ENCODE peak calls at places on chromosomes 16 and 17, in six cellular contexts. One of them, this sample, is unnamed.
A peak's percentile ranks its signal among the peaks of the same experiment; 100 is the strongest.

GRCh38 chr16:84461029-84461415 is 43.4 kb downstream of the MEAK7 start:
- DNase-seq in activated B cell treated with CpG ODN at 0.5 μM for 24 hours: no peak
- DNase-seq in heart right ventricle: no peak
- DNase-seq in cardiac muscle cell: no peak
- DNase-seq in BJ: no peak
- DNase-seq in stomach: peak; percentile 48
- DNase-seq in this sample: no peak

GRCh38 chr16:17379121-17379571 is 91.6 kb downstream of the XYLT1 start:
- DNase-seq in activated B cell treated with CpG ODN at 0.5 μM for 24 hours: no peak
- DNase-seq in heart right ventricle: peak; percentile 56
- DNase-seq in cardiac muscle cell: peak; percentile 57
- DNase-seq in BJ: peak; percentile 73
- DNase-seq in stomach: no peak
- DNase-seq in this sample: no peak

GRCh38 chr17:34173221-34173620 is 81.9 kb upstream of the CCL2 start:
- DNase-seq in activated B cell treated with CpG ODN at 0.5 μM for 24 hours: no peak
- DNase-seq in heart right ventricle: no peak
- DNase-seq in cardiac muscle cell: peak; percentile 73
- DNase-seq in BJ: peak; percentile 27
- DNase-seq in stomach: no peak
- DNase-seq in this sample: peak; percentile 55

GRCh38 chr16:3706253-3707145 is 10.8 kb downstream of the TRAP1 start:
- DNase-seq in activated B cell treated with CpG ODN at 0.5 μM for 24 hours: no peak
- DNase-seq in heart right ventricle: no peak
- DNase-seq in cardiac muscle cell: no peak
- DNase-seq in BJ: no peak
- DNase-seq in stomach: no peak
- DNase-seq in this sample: no peak

GRCh38 chr17:45129426-45129939 is 2.8 kb downstream of the PLCD3 start:
- DNase-seq in activated B cell treated with CpG ODN at 0.5 μM for 24 hours: no peak
- DNase-seq in heart right ventricle: no peak
- DNase-seq in cardiac muscle cell: no peak
- DNase-seq in BJ: no peak
- DNase-seq in stomach: no peak
- DNase-seq in this sample: no peak

GRCh38 chr17:36931697-36932382 is 5.4 kb upstream of the LHX1 start:
- DNase-seq in activated B cell treated with CpG ODN at 0.5 μM for 24 hours: no peak
- DNase-seq in heart right ventricle: no peak
- DNase-seq in cardiac muscle cell: peak; percentile 40
- DNase-seq in BJ: no peak
- DNase-seq in stomach: no peak
- DNase-seq in this sample: no peak

GRCh38 chr17:68161644-68162428 is 86.0 kb upstream of the AMZ2 start:
- DNase-seq in activated B cell treated with CpG ODN at 0.5 μM for 24 hours: no peak
- DNase-seq in heart right ventricle: peak; percentile 20
- DNase-seq in cardiac muscle cell: no peak
- DNase-seq in BJ: no peak
- DNase-seq in stomach: no peak
- DNase-seq in this sample: no peak

GRCh38 chr16:24553983-24554382 is 14.6 kb downstream of the RBBP6 start:
- DNase-seq in activated B cell treated with CpG ODN at 0.5 μM for 24 hours: no peak
- DNase-seq in heart right ventricle: no peak
- DNase-seq in cardiac muscle cell: peak; percentile 35
- DNase-seq in BJ: no peak
- DNase-seq in stomach: no peak
- DNase-seq in this sample: peak; percentile 23

GRCh38 chr16:17476414-17477259 is 5.9 kb upstream of the XYLT1 start:
- DNase-seq in activated B cell treated with CpG ODN at 0.5 μM for 24 hours: no peak
- DNase-seq in heart right ventricle: no peak
- DNase-seq in cardiac muscle cell: peak; percentile 61
- DNase-seq in BJ: no peak
- DNase-seq in stomach: peak; percentile 54
- DNase-seq in this sample: peak; percentile 51

GRCh38 chr16:85234310-85235235 is 122.3 kb upstream of the CIBAR2 start:
- DNase-seq in activated B cell treated with CpG ODN at 0.5 μM for 24 hours: no peak
- DNase-seq in heart right ventricle: peak; percentile 76
- DNase-seq in cardiac muscle cell: peak; percentile 92
- DNase-seq in BJ: no peak
- DNase-seq in stomach: peak; percentile 51
- DNase-seq in this sample: peak; percentile 73

GRCh38 chr17:63848834-63849689 is 6.6 kb upstream of the SMARCD2 start:
- DNase-seq in activated B cell treated with CpG ODN at 0.5 μM for 24 hours: peak; percentile 92
- DNase-seq in heart right ventricle: peak; percentile 93
- DNase-seq in cardiac muscle cell: peak; percentile 95
- DNase-seq in BJ: no peak
- DNase-seq in stomach: peak; percentile 94
- DNase-seq in this sample: peak; percentile 37

GRCh38 chr16:71542377-71542776 is 16.2 kb downstream of the CHST4 start:
- DNase-seq in activated B cell treated with CpG ODN at 0.5 μM for 24 hours: peak; percentile 30
- DNase-seq in heart right ventricle: peak; percentile 22
- DNase-seq in cardiac muscle cell: peak; percentile 55
- DNase-seq in BJ: no peak
- DNase-seq in stomach: peak; percentile 48
- DNase-seq in this sample: no peak

GRCh38 chr16:1687427-1688316 is 9.6 kb downstream of the JPT2 start:
- DNase-seq in activated B cell treated with CpG ODN at 0.5 μM for 24 hours: no peak
- DNase-seq in heart right ventricle: no peak
- DNase-seq in cardiac muscle cell: no peak
- DNase-seq in BJ: no peak
- DNase-seq in stomach: no peak
- DNase-seq in this sample: no peak

GRCh38 chr17:2047590-2047989 is 5.8 kb downstream of the OVCA2 start:
- DNase-seq in activated B cell treated with CpG ODN at 0.5 μM for 24 hours: no peak
- DNase-seq in heart right ventricle: no peak
- DNase-seq in cardiac muscle cell: no peak
- DNase-seq in BJ: no peak
- DNase-seq in stomach: no peak
- DNase-seq in this sample: no peak

GRCh38 chr16:21611546-21612384 is 12.4 kb downstream of the METTL9 start:
- DNase-seq in activated B cell treated with CpG ODN at 0.5 μM for 24 hours: no peak
- DNase-seq in heart right ventricle: no peak
- DNase-seq in cardiac muscle cell: peak; percentile 38
- DNase-seq in BJ: no peak
- DNase-seq in stomach: no peak
- DNase-seq in this sample: no peak

GRCh38 chr17:33927732-33928133 is 327.4 kb upstream of the CCL2 start:
- DNase-seq in activated B cell treated with CpG ODN at 0.5 μM for 24 hours: no peak
- DNase-seq in heart right ventricle: no peak
- DNase-seq in cardiac muscle cell: peak; percentile 6
- DNase-seq in BJ: no peak
- DNase-seq in stomach: no peak
- DNase-seq in this sample: no peak

GRCh38 chr16:10876799-10877341 is at the start of gene CIITA:
- DNase-seq in activated B cell treated with CpG ODN at 0.5 μM for 24 hours: peak; percentile 62
- DNase-seq in heart right ventricle: peak; percentile 65
- DNase-seq in cardiac muscle cell: peak; percentile 62
- DNase-seq in BJ: peak; percentile 7
- DNase-seq in stomach: peak; percentile 89
- DNase-seq in this sample: peak; percentile 37

GRCh38 chr16:54325616-54326265 is 39.2 kb upstream of the IRX3 start:
- DNase-seq in activated B cell treated with CpG ODN at 0.5 μM for 24 hours: no peak
- DNase-seq in heart right ventricle: no peak
- DNase-seq in cardiac muscle cell: no peak
- DNase-seq in BJ: no peak
- DNase-seq in stomach: no peak
- DNase-seq in this sample: no peak

GRCh38 chr17:51913491-51913890 is 245.0 kb downstream of the CA10 start:
- DNase-seq in activated B cell treated with CpG ODN at 0.5 μM for 24 hours: no peak
- DNase-seq in heart right ventricle: no peak
- DNase-seq in cardiac muscle cell: no peak
- DNase-seq in BJ: no peak
- DNase-seq in stomach: no peak
- DNase-seq in this sample: no peak

GRCh38 chr16:69599731-69600130 is 34.0 kb downstream of the NFAT5 start:
- DNase-seq in activated B cell treated with CpG ODN at 0.5 μM for 24 hours: no peak
- DNase-seq in heart right ventricle: no peak
- DNase-seq in cardiac muscle cell: no peak
- DNase-seq in BJ: no peak
- DNase-seq in stomach: no peak
- DNase-seq in this sample: no peak

GRCh38 chr16:85668676-85669424 is 19.9 kb downstream of the GINS2 start:
- DNase-seq in activated B cell treated with CpG ODN at 0.5 μM for 24 hours: no peak
- DNase-seq in heart right ventricle: no peak
- DNase-seq in cardiac muscle cell: no peak
- DNase-seq in BJ: no peak
- DNase-seq in stomach: no peak
- DNase-seq in this sample: no peak

GRCh38 chr16:50209548-50210265 is 56.6 kb downstream of the TENT4B start:
- DNase-seq in activated B cell treated with CpG ODN at 0.5 μM for 24 hours: no peak
- DNase-seq in heart right ventricle: no peak
- DNase-seq in cardiac muscle cell: no peak
- DNase-seq in BJ: no peak
- DNase-seq in stomach: no peak
- DNase-seq in this sample: no peak

GRCh38 chr17:76179496-76180467 is 38.7 kb upstream of the FOXJ1 start:
- DNase-seq in activated B cell treated with CpG ODN at 0.5 μM for 24 hours: no peak
- DNase-seq in heart right ventricle: no peak
- DNase-seq in cardiac muscle cell: peak; percentile 51
- DNase-seq in BJ: no peak
- DNase-seq in stomach: no peak
- DNase-seq in this sample: no peak

GRCh38 chr17:78180083-78180482 is 6.8 kb downstream of the TK1 start:
- DNase-seq in activated B cell treated with CpG ODN at 0.5 μM for 24 hours: no peak
- DNase-seq in heart right ventricle: no peak
- DNase-seq in cardiac muscle cell: no peak
- DNase-seq in BJ: no peak
- DNase-seq in stomach: no peak
- DNase-seq in this sample: no peak

GRCh38 chr17:37791434-37791833 is 46.6 kb upstream of the HNF1B start:
- DNase-seq in activated B cell treated with CpG ODN at 0.5 μM for 24 hours: no peak
- DNase-seq in heart right ventricle: no peak
- DNase-seq in cardiac muscle cell: peak; percentile 23
- DNase-seq in BJ: peak; percentile 65
- DNase-seq in stomach: peak; percentile 30
- DNase-seq in this sample: no peak

GRCh38 chr17:20995164-20995872 is 47.5 kb downstream of the USP22 start:
- DNase-seq in activated B cell treated with CpG ODN at 0.5 μM for 24 hours: no peak
- DNase-seq in heart right ventricle: no peak
- DNase-seq in cardiac muscle cell: no peak
- DNase-seq in BJ: no peak
- DNase-seq in stomach: no peak
- DNase-seq in this sample: no peak

GRCh38 chr16:81189100-81189664 is 49.3 kb upstream of the BCO1 start:
- DNase-seq in activated B cell treated with CpG ODN at 0.5 μM for 24 hours: no peak
- DNase-seq in heart right ventricle: peak; percentile 82
- DNase-seq in cardiac muscle cell: peak; percentile 96
- DNase-seq in BJ: no peak
- DNase-seq in stomach: peak; percentile 69
- DNase-seq in this sample: peak; percentile 23

GRCh38 chr17:49193513-49194296 is 16.7 kb downstream of the GNGT2 start:
- DNase-seq in activated B cell treated with CpG ODN at 0.5 μM for 24 hours: peak; percentile 51
- DNase-seq in heart right ventricle: peak; percentile 20
- DNase-seq in cardiac muscle cell: peak; percentile 76
- DNase-seq in BJ: no peak
- DNase-seq in stomach: peak; percentile 43
- DNase-seq in this sample: no peak

GRCh38 chr16:680967-681745 is 946 bp downstream of the STUB1 start:
- DNase-seq in activated B cell treated with CpG ODN at 0.5 μM for 24 hours: no peak
- DNase-seq in heart right ventricle: peak; percentile 54
- DNase-seq in cardiac muscle cell: peak; percentile 63
- DNase-seq in BJ: no peak
- DNase-seq in stomach: peak; percentile 51
- DNase-seq in this sample: no peak
- TF ChIP-seq CTCF in activated B cell treated with CpG ODN at 0.5 μM for 24 hours: no peak
- TF ChIP-seq CTCF in heart right ventricle: no peak
- TF ChIP-seq CTCF in cardiac muscle cell: peak; percentile 18
- TF ChIP-seq CTCF in BJ: peak; percentile 21
- TF ChIP-seq CTCF in stomach: no peak
- TF ChIP-seq CTCF in this sample: no peak

DNA sequence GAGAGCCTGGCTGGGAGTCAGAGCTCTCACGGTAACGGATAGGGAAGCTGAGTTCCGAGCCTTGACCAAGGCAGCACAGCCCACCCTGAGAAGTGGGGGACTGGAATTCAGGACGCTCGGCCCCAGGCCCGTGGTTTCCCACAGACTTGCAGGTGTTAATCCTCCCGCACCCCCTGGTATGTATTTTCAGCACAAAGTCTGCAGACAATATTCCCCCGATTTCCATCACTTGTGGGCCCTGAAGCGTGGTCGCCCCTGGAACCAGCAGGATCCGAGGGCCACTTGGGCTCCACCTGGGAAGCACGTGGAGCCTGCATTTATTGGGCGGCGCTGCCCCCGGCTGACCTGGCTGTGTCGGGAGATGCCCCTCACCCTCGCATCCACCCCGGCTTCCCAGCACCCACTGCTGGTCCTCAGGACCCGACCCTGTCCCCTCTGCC is 60.2 kb downstream of the WSB1 start:
- DNase-seq in activated B cell treated with CpG ODN at 0.5 μM for 24 hours: no peak
- DNase-seq in heart right ventricle: peak; percentile 18
- DNase-seq in cardiac muscle cell: no peak
- DNase-seq in BJ: no peak
- DNase-seq in stomach: no peak
- DNase-seq in this sample: no peak
- TF ChIP-seq CTCF in activated B cell treated with CpG ODN at 0.5 μM for 24 hours: no peak
- TF ChIP-seq CTCF in heart right ventricle: peak; percentile 27
- TF ChIP-seq CTCF in cardiac muscle cell: no peak
- TF ChIP-seq CTCF in BJ: no peak
- TF ChIP-seq CTCF in stomach: no peak
- TF ChIP-seq CTCF in this sample: no peak

GRCh38 chr17:19867094-19867653 is 562 bp downstream of the ULK2 start:
- DNase-seq in activated B cell treated with CpG ODN at 0.5 μM for 24 hours: peak; percentile 50
- DNase-seq in heart right ventricle: peak; percentile 72
- DNase-seq in cardiac muscle cell: peak; percentile 71
- DNase-seq in BJ: no peak
- DNase-seq in stomach: peak; percentile 70
- DNase-seq in this sample: no peak

DNA sequence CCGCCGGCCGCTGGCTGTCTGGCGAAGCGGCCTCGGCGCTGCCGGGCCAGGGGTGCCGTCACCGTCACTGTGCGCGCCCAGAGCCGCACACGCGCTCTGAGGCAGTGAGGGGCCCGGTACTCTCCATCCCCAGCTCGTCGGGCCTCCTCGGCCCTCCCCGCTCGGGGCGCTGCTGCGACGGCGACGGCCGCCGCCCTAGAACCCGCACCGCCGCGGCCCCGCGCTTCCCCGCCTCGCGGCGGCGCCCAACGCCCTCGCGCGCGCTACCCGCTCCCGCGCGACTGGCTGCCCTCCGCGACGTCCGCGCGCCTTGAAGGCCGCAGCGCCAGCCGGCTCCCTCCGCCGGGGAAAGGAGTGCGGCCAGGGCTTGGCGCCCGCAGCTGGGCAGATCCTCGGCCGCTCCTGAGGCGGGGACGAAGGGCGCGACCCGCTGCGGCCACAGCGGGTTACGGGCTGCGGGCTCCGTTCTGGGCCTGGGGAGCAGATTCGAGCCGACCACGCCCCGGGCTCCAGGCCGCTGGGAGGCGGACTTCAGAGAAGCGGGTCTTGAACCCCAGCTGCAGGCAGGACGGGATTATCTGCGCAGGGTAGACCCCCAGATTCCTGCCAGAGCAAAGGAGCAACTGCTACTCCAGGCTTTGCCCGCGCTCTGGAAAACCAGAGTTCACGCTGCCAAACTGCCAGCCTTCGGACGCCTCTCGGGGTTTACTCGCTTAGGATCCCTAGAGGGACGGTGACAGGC is at the start of gene ULK2:
- DNase-seq in activated B cell treated with CpG ODN at 0.5 μM for 24 hours: peak; percentile 33
- DNase-seq in heart right ventricle: peak; percentile 72
- DNase-seq in cardiac muscle cell: peak; percentile 87
- DNase-seq in BJ: no peak
- DNase-seq in stomach: peak; percentile 68
- DNase-seq in this sample: peak; percentile 21
- TF ChIP-seq CTCF in activated B cell treated with CpG ODN at 0.5 μM for 24 hours: no peak
- TF ChIP-seq CTCF in heart right ventricle: no peak
- TF ChIP-seq CTCF in cardiac muscle cell: no peak
- TF ChIP-seq CTCF in BJ: no peak
- TF ChIP-seq CTCF in stomach: peak; percentile 30
- TF ChIP-seq CTCF in this sample: no peak

GRCh38 chr17:82007495-82008257 is 15.0 kb downstream of the CENPX start:
- DNase-seq in activated B cell treated with CpG ODN at 0.5 μM for 24 hours: no peak
- DNase-seq in heart right ventricle: no peak
- DNase-seq in cardiac muscle cell: no peak
- DNase-seq in BJ: no peak
- DNase-seq in stomach: no peak
- DNase-seq in this sample: no peak
- TF ChIP-seq CTCF in activated B cell treated with CpG ODN at 0.5 μM for 24 hours: no peak
- TF ChIP-seq CTCF in heart right ventricle: no peak
- TF ChIP-seq CTCF in cardiac muscle cell: no peak
- TF ChIP-seq CTCF in BJ: no peak
- TF ChIP-seq CTCF in stomach: no peak
- TF ChIP-seq CTCF in this sample: no peak

This sample was measured in AG04450.